ENCODE peak calls at places on chromosomes 13 and 19, in seven cellular contexts. One of them, this sample, is unnamed.

GRCh38 chr19:40512473-40513344 is 45.9 kb downstream of the SPTBN4 start:
- DNase-seq in heart left ventricle: no peak
- DNase-seq in tibial nerve: no peak
- DNase-seq in pancreas: no peak
- DNase-seq in HCT116: no peak
- DNase-seq in psoas muscle: no peak
- DNase-seq in RWPE1: no peak
- DNase-seq in this sample: peak; percentile 33

GRCh38 chr19:15304140-15304705 is 28.1 kb downstream of the BRD4 start:
- DNase-seq in heart left ventricle: peak; percentile 77
- DNase-seq in tibial nerve: no peak
- DNase-seq in pancreas: no peak
- DNase-seq in HCT116: no peak
- DNase-seq in psoas muscle: no peak
- DNase-seq in RWPE1: no peak
- DNase-seq in this sample: peak; percentile 47

GRCh38 chr13:46621133-46621532 is 68.2 kb downstream of the LRCH1 start:
- DNase-seq in heart left ventricle: no peak
- DNase-seq in tibial nerve: no peak
- DNase-seq in pancreas: no peak
- DNase-seq in HCT116: no peak
- DNase-seq in psoas muscle: no peak
- DNase-seq in RWPE1: no peak
- DNase-seq in this sample: no peak

GRCh38 chr19:11279505-11280236 is 16.3 kb upstream of the TSPAN16 start:
- DNase-seq in heart left ventricle: no peak
- DNase-seq in tibial nerve: no peak
- DNase-seq in pancreas: no peak
- DNase-seq in HCT116: no peak
- DNase-seq in psoas muscle: no peak
- DNase-seq in RWPE1: no peak
- DNase-seq in this sample: no peak

GRCh38 chr19:3358392-3358918 is 7.9 kb upstream of the NFIC start:
- DNase-seq in heart left ventricle: no peak
- DNase-seq in tibial nerve: no peak
- DNase-seq in pancreas: peak; percentile 67
- DNase-seq in HCT116: no peak
- DNase-seq in psoas muscle: no peak
- DNase-seq in RWPE1: no peak
- DNase-seq in this sample: no peak

GRCh38 chr19:623974-624373 is 9.4 kb downstream of the POLRMT start:
- DNase-seq in heart left ventricle: no peak
- DNase-seq in tibial nerve: peak; percentile 79
- DNase-seq in pancreas: no peak
- DNase-seq in HCT116: no peak
- DNase-seq in psoas muscle: no peak
- DNase-seq in RWPE1: no peak
- DNase-seq in this sample: peak; percentile 76

GRCh38 chr19:41887711-41888382 is 4.9 kb downstream of the ARHGEF1 start:
- DNase-seq in heart left ventricle: no peak
- DNase-seq in tibial nerve: no peak
- DNase-seq in pancreas: peak; percentile 65
- DNase-seq in HCT116: peak; percentile 93
- DNase-seq in psoas muscle: no peak
- DNase-seq in RWPE1: peak; percentile 96
- DNase-seq in this sample: peak; percentile 46

GRCh38 chr13:100156786-100157185 is 67.9 kb downstream of the PCCA start:
- DNase-seq in heart left ventricle: no peak
- DNase-seq in tibial nerve: no peak
- DNase-seq in pancreas: no peak
- DNase-seq in HCT116: no peak
- DNase-seq in psoas muscle: no peak
- DNase-seq in RWPE1: peak; percentile 14
- DNase-seq in this sample: no peak

GRCh38 chr19:40530091-40530901 is 46.4 kb upstream of the SHKBP1 start:
- DNase-seq in heart left ventricle: no peak
- DNase-seq in tibial nerve: no peak
- DNase-seq in pancreas: peak; percentile 56
- DNase-seq in HCT116: no peak
- DNase-seq in psoas muscle: no peak
- DNase-seq in RWPE1: no peak
- DNase-seq in this sample: peak; percentile 82

GRCh38 chr13:75855216-75855615 is 219.1 kb downstream of the LMO7 start:
- DNase-seq in heart left ventricle: no peak
- DNase-seq in tibial nerve: no peak
- DNase-seq in pancreas: no peak
- DNase-seq in HCT116: no peak
- DNase-seq in psoas muscle: no peak
- DNase-seq in RWPE1: no peak
- DNase-seq in this sample: no peak

GRCh38 chr13:57631607-57632275 is at the start of gene PCDH17:
- DNase-seq in heart left ventricle: peak; percentile 56
- DNase-seq in tibial nerve: no peak
- DNase-seq in pancreas: peak; percentile 22
- DNase-seq in HCT116: no peak
- DNase-seq in psoas muscle: peak; percentile 17
- DNase-seq in RWPE1: peak; percentile 37
- DNase-seq in this sample: peak; percentile 69

GRCh38 chr13:30874111-30874510 is 32.0 kb upstream of the MEDAG start:
- DNase-seq in heart left ventricle: no peak
- DNase-seq in tibial nerve: no peak
- DNase-seq in pancreas: no peak
- DNase-seq in HCT116: no peak
- DNase-seq in psoas muscle: no peak
- DNase-seq in RWPE1: no peak
- DNase-seq in this sample: no peak

GRCh38 chr19:29524201-29524911 is 1.4 kb upstream of the VSTM2B start:
- DNase-seq in heart left ventricle: peak; percentile 16
- DNase-seq in tibial nerve: no peak
- DNase-seq in pancreas: no peak
- DNase-seq in HCT116: no peak
- DNase-seq in psoas muscle: no peak
- DNase-seq in RWPE1: no peak
- DNase-seq in this sample: no peak

GRCh38 chr19:48922548-48923490 is 10.7 kb upstream of the DHDH start:
- DNase-seq in heart left ventricle: no peak
- DNase-seq in tibial nerve: no peak
- DNase-seq in pancreas: no peak
- DNase-seq in HCT116: no peak
- DNase-seq in psoas muscle: no peak
- DNase-seq in RWPE1: no peak
- DNase-seq in this sample: no peak

GRCh38 chr13:48853381-48854102 is 122.2 kb upstream of the FNDC3A start:
- DNase-seq in heart left ventricle: no peak
- DNase-seq in tibial nerve: no peak
- DNase-seq in pancreas: no peak
- DNase-seq in HCT116: no peak
- DNase-seq in psoas muscle: no peak
- DNase-seq in RWPE1: no peak
- DNase-seq in this sample: no peak

GRCh38 chr19:38073806-38074685 is 150.0 kb downstream of the DPF1 start:
- DNase-seq in heart left ventricle: no peak
- DNase-seq in tibial nerve: no peak
- DNase-seq in pancreas: no peak
- DNase-seq in HCT116: no peak
- DNase-seq in psoas muscle: no peak
- DNase-seq in RWPE1: no peak
- DNase-seq in this sample: no peak

GRCh38 chr19:5968431-5969373 is 9.2 kb downstream of the RANBP3 start:
- DNase-seq in heart left ventricle: no peak
- DNase-seq in tibial nerve: no peak
- DNase-seq in pancreas: peak; percentile 74
- DNase-seq in HCT116: no peak
- DNase-seq in psoas muscle: no peak
- DNase-seq in RWPE1: peak; percentile 66
- DNase-seq in this sample: no peak

GRCh38 chr19:27918818-27919217 is 1294.1 kb downstream of the UQCRFS1 start:
- DNase-seq in heart left ventricle: no peak
- DNase-seq in tibial nerve: no peak
- DNase-seq in pancreas: no peak
- DNase-seq in HCT116: no peak
- DNase-seq in psoas muscle: no peak
- DNase-seq in RWPE1: no peak
- DNase-seq in this sample: no peak

GRCh38 chr19:13169769-13170168 is 19.6 kb downstream of the IER2 start:
- DNase-seq in heart left ventricle: peak; percentile 57
- DNase-seq in tibial nerve: no peak
- DNase-seq in pancreas: no peak
- DNase-seq in HCT116: peak; percentile 91
- DNase-seq in psoas muscle: no peak
- DNase-seq in RWPE1: peak; percentile 95
- DNase-seq in this sample: no peak

GRCh38 chr13:23621316-23621645 is 51.1 kb downstream of the TNFRSF19 start:
- DNase-seq in heart left ventricle: no peak
- DNase-seq in tibial nerve: no peak
- DNase-seq in pancreas: no peak
- DNase-seq in HCT116: no peak
- DNase-seq in psoas muscle: no peak
- DNase-seq in RWPE1: peak; percentile 37
- DNase-seq in this sample: no peak

GRCh38 chr19:32363175-32363574 is 17.8 kb downstream of the ZNF507 start:
- DNase-seq in heart left ventricle: no peak
- DNase-seq in tibial nerve: no peak
- DNase-seq in pancreas: no peak
- DNase-seq in HCT116: no peak
- DNase-seq in psoas muscle: no peak
- DNase-seq in RWPE1: no peak
- DNase-seq in this sample: no peak

GRCh38 chr19:38713227-38713649 is 31.0 kb downstream of the CAPN12 start:
- DNase-seq in heart left ventricle: peak; percentile 75
- DNase-seq in tibial nerve: peak; percentile 73
- DNase-seq in pancreas: peak; percentile 66
- DNase-seq in HCT116: no peak
- DNase-seq in psoas muscle: peak; percentile 74
- DNase-seq in RWPE1: no peak
- DNase-seq in this sample: no peak

GRCh38 chr13:106349080-106349841 is 186.2 kb downstream of the EFNB2 start:
- DNase-seq in heart left ventricle: no peak
- DNase-seq in tibial nerve: no peak
- DNase-seq in pancreas: no peak
- DNase-seq in HCT116: peak; percentile 94
- DNase-seq in psoas muscle: no peak
- DNase-seq in RWPE1: peak; percentile 42
- DNase-seq in this sample: peak; percentile 47

GRCh38 chr13:31282741-31283455 is 83.1 kb downstream of the B3GLCT start:
- DNase-seq in heart left ventricle: no peak
- DNase-seq in tibial nerve: no peak
- DNase-seq in pancreas: no peak
- DNase-seq in HCT116: no peak
- DNase-seq in psoas muscle: no peak
- DNase-seq in RWPE1: no peak
- DNase-seq in this sample: no peak

GRCh38 chr19:39342647-39343305 is 555 bp downstream of the SAMD4B start:
- DNase-seq in heart left ventricle: no peak
- DNase-seq in tibial nerve: no peak
- DNase-seq in pancreas: no peak
- DNase-seq in HCT116: no peak
- DNase-seq in psoas muscle: peak; percentile 41
- DNase-seq in RWPE1: no peak
- DNase-seq in this sample: peak; percentile 51

DNA sequence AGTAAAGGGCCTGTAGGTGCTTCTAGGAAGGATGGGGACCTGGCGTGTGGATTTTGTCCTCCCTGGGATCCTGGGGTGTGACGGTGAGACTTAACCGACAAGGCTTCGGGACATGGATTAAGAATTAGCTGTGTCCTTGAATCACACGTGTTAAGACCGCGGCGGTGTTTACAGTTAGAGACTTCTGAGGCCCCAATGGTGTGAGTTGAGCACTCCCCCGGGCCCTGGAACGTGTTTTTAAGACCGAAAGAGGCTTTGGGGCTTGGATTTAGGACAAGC is 1.3 kb upstream of the SLC27A1 start:
- DNase-seq in heart left ventricle: no peak
- DNase-seq in tibial nerve: no peak
- DNase-seq in pancreas: no peak
- DNase-seq in HCT116: no peak
- DNase-seq in psoas muscle: no peak
- DNase-seq in RWPE1: no peak
- DNase-seq in this sample: no peak
- H3K27ac ChIP-seq in heart left ventricle: peak overlapping the region; percentile 97
- H3K27ac ChIP-seq in tibial nerve: peak overlapping the region; percentile 88
- H3K27ac ChIP-seq in pancreas: peak overlapping the region; percentile 90
- H3K27ac ChIP-seq in HCT116: peak overlapping the region; percentile 69
- H3K27ac ChIP-seq in psoas muscle: peak overlapping the region; percentile 93
- H3K27ac ChIP-seq in RWPE1: peak overlapping the region; percentile 99
- H3K27ac ChIP-seq in this sample: peak overlapping the region; percentile 75

DNA sequence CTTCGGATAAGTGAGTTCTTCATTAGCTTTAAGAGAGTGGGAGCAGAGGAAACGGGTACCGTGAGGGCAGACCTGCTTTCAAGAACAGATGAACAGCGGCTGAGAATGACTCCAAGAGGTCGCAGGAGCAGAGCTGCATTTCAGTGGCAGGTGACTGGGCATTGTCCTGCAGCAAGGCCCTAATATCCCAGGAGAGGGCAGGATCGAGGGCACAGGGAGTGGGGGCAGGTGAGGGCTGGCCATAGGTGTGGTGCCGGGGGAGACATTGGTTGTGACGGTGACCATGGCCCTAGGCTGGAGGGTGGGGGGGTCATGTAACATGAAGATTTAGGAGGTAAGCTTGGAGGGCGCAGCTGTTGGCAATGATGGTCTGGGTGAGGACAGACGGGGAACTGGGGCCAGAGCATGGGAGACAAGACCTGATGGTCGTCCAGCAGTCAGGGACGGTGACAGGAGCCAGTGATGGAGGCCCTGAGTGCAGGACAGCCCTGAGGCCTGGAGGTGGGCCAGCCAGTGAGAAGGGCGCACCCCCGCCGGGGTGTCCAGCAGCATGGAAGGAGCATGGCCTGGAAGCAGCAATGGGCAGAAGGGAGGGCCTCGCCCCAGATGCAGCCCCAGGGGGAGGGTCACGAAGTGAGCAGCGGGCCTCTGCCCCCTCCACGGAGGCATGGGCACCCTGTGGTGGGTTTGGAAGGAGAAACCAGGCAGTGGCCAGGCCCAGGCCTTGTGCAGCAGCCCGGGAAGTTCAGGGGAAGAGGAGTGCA is 29.2 kb upstream of the LAMP1 start:
- DNase-seq in heart left ventricle: no peak
- DNase-seq in tibial nerve: no peak
- DNase-seq in pancreas: no peak
- DNase-seq in HCT116: no peak
- DNase-seq in psoas muscle: no peak
- DNase-seq in RWPE1: no peak
- DNase-seq in this sample: no peak
- TF ChIP-seq CTCF in heart left ventricle: no peak
- TF ChIP-seq CTCF in tibial nerve: no peak
- TF ChIP-seq CTCF in pancreas: no peak
- TF ChIP-seq CTCF in HCT116: no peak
- TF ChIP-seq CTCF in psoas muscle: no peak
- TF ChIP-seq CTCF in RWPE1: no peak
- TF ChIP-seq CTCF in this sample: no peak

GRCh38 chr13:40123962-40124647 is 468.6 kb downstream of the COG6 start:
- DNase-seq in heart left ventricle: no peak
- DNase-seq in tibial nerve: no peak
- DNase-seq in pancreas: no peak
- DNase-seq in HCT116: no peak
- DNase-seq in psoas muscle: no peak
- DNase-seq in RWPE1: no peak
- DNase-seq in this sample: no peak
- H3K27ac ChIP-seq in heart left ventricle: no peak overlapping the region
- H3K27ac ChIP-seq in tibial nerve: no peak overlapping the region
- H3K27ac ChIP-seq in pancreas: no peak overlapping the region
- H3K27ac ChIP-seq in HCT116: no peak overlapping the region
- H3K27ac ChIP-seq in psoas muscle: no peak overlapping the region
- H3K27ac ChIP-seq in RWPE1: no peak overlapping the region
- H3K27ac ChIP-seq in this sample: no peak overlapping the region

GRCh38 chr19:7197760-7198696 is 96.2 kb downstream of the INSR start:
- DNase-seq in heart left ventricle: peak; percentile 94
- DNase-seq in tibial nerve: peak; percentile 85
- DNase-seq in pancreas: peak; percentile 96
- DNase-seq in HCT116: peak; percentile 84
- DNase-seq in psoas muscle: peak; percentile 94
- DNase-seq in RWPE1: peak; percentile 94
- DNase-seq in this sample: peak; percentile 97
- TF ChIP-seq CTCF in heart left ventricle: no peak
- TF ChIP-seq CTCF in tibial nerve: peak; percentile 65
- TF ChIP-seq CTCF in pancreas: no peak
- TF ChIP-seq CTCF in HCT116: no peak
- TF ChIP-seq CTCF in psoas muscle: peak; percentile 35
- TF ChIP-seq CTCF in RWPE1: no peak
- TF ChIP-seq CTCF in this sample: peak; percentile 7